ENCODE peak calls at places on chromosomes 5 and 9, in four cellular contexts. One of them, this sample, is unnamed.

GRCh38 chr5:9888517-9888916 is 258.4 kb upstream of the TAS2R1 start:
- DNase-seq in GM19239: no peak
- DNase-seq in NT2/D1: no peak
- DNase-seq in BJ: peak
- DNase-seq in this sample: peak

GRCh38 chr5:55234171-55234700 is 828 bp upstream of the CCNO start:
- DNase-seq in GM19239: no peak
- DNase-seq in NT2/D1: no peak
- DNase-seq in BJ: no peak
- DNase-seq in this sample: no peak

GRCh38 chr9:77981332-77981731 is 50.3 kb downstream of the GNAQ start:
- DNase-seq in GM19239: no peak
- DNase-seq in NT2/D1: no peak
- DNase-seq in BJ: no peak
- DNase-seq in this sample: no peak

GRCh38 chr9:130961511-130962300 is 22.7 kb upstream of the FIBCD1 start:
- DNase-seq in GM19239: no peak
- DNase-seq in NT2/D1: no peak
- DNase-seq in BJ: no peak
- DNase-seq in this sample: no peak

GRCh38 chr5:118479285-118479684 is 509.1 kb downstream of the DTWD2 start:
- DNase-seq in GM19239: no peak
- DNase-seq in NT2/D1: no peak
- DNase-seq in BJ: no peak
- DNase-seq in this sample: no peak

GRCh38 chr5:154179846-154180710 is 10.5 kb upstream of the GALNT10 start:
- DNase-seq in GM19239: no peak
- DNase-seq in NT2/D1: no peak
- DNase-seq in BJ: no peak
- DNase-seq in this sample: no peak

GRCh38 chr9:16001856-16002255 is 449.0 kb downstream of the CCDC171 start:
- DNase-seq in GM19239: no peak
- DNase-seq in NT2/D1: no peak
- DNase-seq in BJ: no peak
- DNase-seq in this sample: no peak

GRCh38 chr9:91898451-91899433 is 51.3 kb downstream of the ROR2 start:
- DNase-seq in GM19239: no peak
- DNase-seq in NT2/D1: no peak
- DNase-seq in BJ: no peak
- DNase-seq in this sample: no peak

GRCh38 chr9:123033864-123034598 is 564 bp downstream of the GPR21 start:
- DNase-seq in GM19239: no peak
- DNase-seq in NT2/D1: no peak
- DNase-seq in BJ: no peak
- DNase-seq in this sample: no peak

GRCh38 chr5:61625682-61626620 is 293.9 kb downstream of the ZSWIM6 start:
- DNase-seq in GM19239: peak
- DNase-seq in NT2/D1: no peak
- DNase-seq in BJ: no peak
- DNase-seq in this sample: no peak

GRCh38 chr5:54915466-54916027 is 69.8 kb downstream of the ESM1 start:
- DNase-seq in GM19239: no peak
- DNase-seq in NT2/D1: no peak
- DNase-seq in BJ: no peak
- DNase-seq in this sample: no peak

GRCh38 chr5:111530298-111530740 is 18.0 kb upstream of the STARD4 start:
- DNase-seq in GM19239: peak
- DNase-seq in NT2/D1: no peak
- DNase-seq in BJ: no peak
- DNase-seq in this sample: no peak

GRCh38 chr5:13403351-13403750 is 541.1 kb downstream of the DNAH5 start:
- DNase-seq in GM19239: no peak
- DNase-seq in NT2/D1: no peak
- DNase-seq in BJ: no peak
- DNase-seq in this sample: no peak

GRCh38 chr9:123113185-123113584 is 79.7 kb downstream of the GPR21 start:
- DNase-seq in GM19239: no peak
- DNase-seq in NT2/D1: no peak
- DNase-seq in BJ: no peak
- DNase-seq in this sample: no peak

GRCh38 chr9:3879731-3880493 is 354.1 kb upstream of the RFX3 start:
- DNase-seq in GM19239: no peak
- DNase-seq in NT2/D1: no peak
- DNase-seq in BJ: no peak
- DNase-seq in this sample: no peak

GRCh38 chr9:37840560-37841194 is 40.1 kb downstream of the DCAF10 start:
- DNase-seq in GM19239: no peak
- DNase-seq in NT2/D1: no peak
- DNase-seq in BJ: peak
- DNase-seq in this sample: peak

GRCh38 chr5:97936246-97936645 is 753.2 kb upstream of the RIOK2 start:
- DNase-seq in GM19239: no peak
- DNase-seq in NT2/D1: no peak
- DNase-seq in BJ: no peak
- DNase-seq in this sample: no peak

GRCh38 chr9:78577507-78577906 is 280.6 kb downstream of the PSAT1 start:
- DNase-seq in GM19239: no peak
- DNase-seq in NT2/D1: no peak
- DNase-seq in BJ: no peak
- DNase-seq in this sample: no peak

GRCh38 chr9:116381350-116381749 is 227.8 kb downstream of the PAPPA start:
- DNase-seq in GM19239: no peak
- DNase-seq in NT2/D1: no peak
- DNase-seq in BJ: no peak
- DNase-seq in this sample: no peak

GRCh38 chr9:2725126-2725525 is 7.8 kb downstream of the KCNV2 start:
- DNase-seq in GM19239: no peak
- DNase-seq in NT2/D1: no peak
- DNase-seq in BJ: no peak
- DNase-seq in this sample: no peak

GRCh38 chr5:76303917-76304316 is 99.2 kb upstream of the IQGAP2 start:
- DNase-seq in GM19239: no peak
- DNase-seq in NT2/D1: no peak
- DNase-seq in BJ: no peak
- DNase-seq in this sample: no peak

GRCh38 chr5:92749943-92750342 is 831.1 kb downstream of the NR2F1-AS1 start:
- DNase-seq in GM19239: no peak
- DNase-seq in NT2/D1: peak
- DNase-seq in BJ: no peak
- DNase-seq in this sample: no peak

This sample was measured in GM04503.